ENCODE peak calls at places on chromosomes 2 and 18, in ten cellular contexts. One of them, this sample, is unnamed.

GRCh38 chr18:48751727-48752468 is 198.9 kb downstream of the SMAD7 start:
- DNase-seq in activated T-helper 1 cell treated with Interleukin-2 at 50 U/mL for 16 hours: no peak
- DNase-seq in kidney epithelial cell: no peak
- DNase-seq in left ventricle myocardium inferior: no peak
- DNase-seq in activated CD8-positive, alpha-beta T cell treated with anti-CD3 and anti-CD28 coated beads for 36 hours: no peak
- DNase-seq in activated naive CD4-positive, alpha-beta T cell treated with anti-CD3 and anti-CD28 coated beads, Interleukin-2, amount 10 ng/mL, durations not matched to agents 7 days and 5 days: no peak
- DNase-seq in activated CD4-positive, alpha-beta T cell treated with anti-CD3 and anti-CD28 coated beads, Interleukin-2, amount 10 ng/mL, durations not matched to agents 7 days and 5 days: no peak
- DNase-seq in non-pigmented ciliary epithelial cell: no peak
- DNase-seq in Daoy: peak; percentile 21
- DNase-seq in Ammon's horn: peak; percentile 55
- DNase-seq in this sample: no peak

GRCh38 chr18:46705521-46705920 is 48.5 kb upstream of the LOXHD1 start:
- DNase-seq in activated T-helper 1 cell treated with Interleukin-2 at 50 U/mL for 16 hours: no peak
- DNase-seq in kidney epithelial cell: no peak
- DNase-seq in left ventricle myocardium inferior: no peak
- DNase-seq in activated CD8-positive, alpha-beta T cell treated with anti-CD3 and anti-CD28 coated beads for 36 hours: no peak
- DNase-seq in activated naive CD4-positive, alpha-beta T cell treated with anti-CD3 and anti-CD28 coated beads, Interleukin-2, amount 10 ng/mL, durations not matched to agents 7 days and 5 days: no peak
- DNase-seq in activated CD4-positive, alpha-beta T cell treated with anti-CD3 and anti-CD28 coated beads, Interleukin-2, amount 10 ng/mL, durations not matched to agents 7 days and 5 days: no peak
- DNase-seq in non-pigmented ciliary epithelial cell: no peak
- DNase-seq in Daoy: no peak
- DNase-seq in Ammon's horn: no peak
- DNase-seq in this sample: no peak

GRCh38 chr2:159946326-159946992 is 116.0 kb downstream of the PLA2R1 start:
- DNase-seq in activated T-helper 1 cell treated with Interleukin-2 at 50 U/mL for 16 hours: no peak
- DNase-seq in kidney epithelial cell: no peak
- DNase-seq in left ventricle myocardium inferior: no peak
- DNase-seq in activated CD8-positive, alpha-beta T cell treated with anti-CD3 and anti-CD28 coated beads for 36 hours: no peak
- DNase-seq in activated naive CD4-positive, alpha-beta T cell treated with anti-CD3 and anti-CD28 coated beads, Interleukin-2, amount 10 ng/mL, durations not matched to agents 7 days and 5 days: no peak
- DNase-seq in activated CD4-positive, alpha-beta T cell treated with anti-CD3 and anti-CD28 coated beads, Interleukin-2, amount 10 ng/mL, durations not matched to agents 7 days and 5 days: no peak
- DNase-seq in non-pigmented ciliary epithelial cell: no peak
- DNase-seq in Daoy: no peak
- DNase-seq in Ammon's horn: peak; percentile 25
- DNase-seq in this sample: peak; percentile 63

GRCh38 chr18:23828426-23828825 is 139.2 kb downstream of the LAMA3 start:
- DNase-seq in activated T-helper 1 cell treated with Interleukin-2 at 50 U/mL for 16 hours: peak; percentile 7
- DNase-seq in kidney epithelial cell: peak; percentile 85
- DNase-seq in left ventricle myocardium inferior: no peak
- DNase-seq in activated CD8-positive, alpha-beta T cell treated with anti-CD3 and anti-CD28 coated beads for 36 hours: peak; percentile 64
- DNase-seq in activated naive CD4-positive, alpha-beta T cell treated with anti-CD3 and anti-CD28 coated beads, Interleukin-2, amount 10 ng/mL, durations not matched to agents 7 days and 5 days: peak; percentile 59
- DNase-seq in activated CD4-positive, alpha-beta T cell treated with anti-CD3 and anti-CD28 coated beads, Interleukin-2, amount 10 ng/mL, durations not matched to agents 7 days and 5 days: peak; percentile 77
- DNase-seq in non-pigmented ciliary epithelial cell: peak; percentile 44
- DNase-seq in Daoy: peak; percentile 75
- DNase-seq in Ammon's horn: no peak
- DNase-seq in this sample: no peak

GRCh38 chr2:128668946-128669345 is 350.3 kb upstream of the HS6ST1 start:
- DNase-seq in activated T-helper 1 cell treated with Interleukin-2 at 50 U/mL for 16 hours: no peak
- DNase-seq in kidney epithelial cell: no peak
- DNase-seq in left ventricle myocardium inferior: no peak
- DNase-seq in activated CD8-positive, alpha-beta T cell treated with anti-CD3 and anti-CD28 coated beads for 36 hours: no peak
- DNase-seq in activated naive CD4-positive, alpha-beta T cell treated with anti-CD3 and anti-CD28 coated beads, Interleukin-2, amount 10 ng/mL, durations not matched to agents 7 days and 5 days: no peak
- DNase-seq in activated CD4-positive, alpha-beta T cell treated with anti-CD3 and anti-CD28 coated beads, Interleukin-2, amount 10 ng/mL, durations not matched to agents 7 days and 5 days: no peak
- DNase-seq in non-pigmented ciliary epithelial cell: no peak
- DNase-seq in Daoy: no peak
- DNase-seq in Ammon's horn: no peak
- DNase-seq in this sample: no peak

GRCh38 chr2:188869560-188869959 is 104.6 kb upstream of the COL3A1 start:
- DNase-seq in activated T-helper 1 cell treated with Interleukin-2 at 50 U/mL for 16 hours: no peak
- DNase-seq in kidney epithelial cell: no peak
- DNase-seq in left ventricle myocardium inferior: no peak
- DNase-seq in activated CD8-positive, alpha-beta T cell treated with anti-CD3 and anti-CD28 coated beads for 36 hours: no peak
- DNase-seq in activated naive CD4-positive, alpha-beta T cell treated with anti-CD3 and anti-CD28 coated beads, Interleukin-2, amount 10 ng/mL, durations not matched to agents 7 days and 5 days: no peak
- DNase-seq in activated CD4-positive, alpha-beta T cell treated with anti-CD3 and anti-CD28 coated beads, Interleukin-2, amount 10 ng/mL, durations not matched to agents 7 days and 5 days: no peak
- DNase-seq in non-pigmented ciliary epithelial cell: no peak
- DNase-seq in Daoy: no peak
- DNase-seq in Ammon's horn: no peak
- DNase-seq in this sample: no peak

GRCh38 chr2:228838819-228839218 is 432.3 kb downstream of the PID1 start:
- DNase-seq in activated T-helper 1 cell treated with Interleukin-2 at 50 U/mL for 16 hours: no peak
- DNase-seq in kidney epithelial cell: no peak
- DNase-seq in left ventricle myocardium inferior: no peak
- DNase-seq in activated CD8-positive, alpha-beta T cell treated with anti-CD3 and anti-CD28 coated beads for 36 hours: no peak
- DNase-seq in activated naive CD4-positive, alpha-beta T cell treated with anti-CD3 and anti-CD28 coated beads, Interleukin-2, amount 10 ng/mL, durations not matched to agents 7 days and 5 days: no peak
- DNase-seq in activated CD4-positive, alpha-beta T cell treated with anti-CD3 and anti-CD28 coated beads, Interleukin-2, amount 10 ng/mL, durations not matched to agents 7 days and 5 days: no peak
- DNase-seq in non-pigmented ciliary epithelial cell: no peak
- DNase-seq in Daoy: no peak
- DNase-seq in Ammon's horn: no peak
- DNase-seq in this sample: no peak

GRCh38 chr18:61850756-61851155 is 42.1 kb downstream of the RNF152 start:
- DNase-seq in activated T-helper 1 cell treated with Interleukin-2 at 50 U/mL for 16 hours: no peak
- DNase-seq in kidney epithelial cell: no peak
- DNase-seq in left ventricle myocardium inferior: no peak
- DNase-seq in activated CD8-positive, alpha-beta T cell treated with anti-CD3 and anti-CD28 coated beads for 36 hours: no peak
- DNase-seq in activated naive CD4-positive, alpha-beta T cell treated with anti-CD3 and anti-CD28 coated beads, Interleukin-2, amount 10 ng/mL, durations not matched to agents 7 days and 5 days: no peak
- DNase-seq in activated CD4-positive, alpha-beta T cell treated with anti-CD3 and anti-CD28 coated beads, Interleukin-2, amount 10 ng/mL, durations not matched to agents 7 days and 5 days: no peak
- DNase-seq in non-pigmented ciliary epithelial cell: no peak
- DNase-seq in Daoy: peak; percentile 11
- DNase-seq in Ammon's horn: no peak
- DNase-seq in this sample: no peak

GRCh38 chr2:20065885-20066602 is 14.6 kb upstream of the LAPTM4A start:
- DNase-seq in activated T-helper 1 cell treated with Interleukin-2 at 50 U/mL for 16 hours: no peak
- DNase-seq in kidney epithelial cell: peak; percentile 49
- DNase-seq in left ventricle myocardium inferior: peak; percentile 53
- DNase-seq in activated CD8-positive, alpha-beta T cell treated with anti-CD3 and anti-CD28 coated beads for 36 hours: peak; percentile 39
- DNase-seq in activated naive CD4-positive, alpha-beta T cell treated with anti-CD3 and anti-CD28 coated beads, Interleukin-2, amount 10 ng/mL, durations not matched to agents 7 days and 5 days: no peak
- DNase-seq in activated CD4-positive, alpha-beta T cell treated with anti-CD3 and anti-CD28 coated beads, Interleukin-2, amount 10 ng/mL, durations not matched to agents 7 days and 5 days: no peak
- DNase-seq in non-pigmented ciliary epithelial cell: no peak
- DNase-seq in Daoy: peak; percentile 84
- DNase-seq in Ammon's horn: peak; percentile 37
- DNase-seq in this sample: peak; percentile 88

GRCh38 chr2:69191672-69192071 is 178.7 kb downstream of the ANTXR1 start:
- DNase-seq in activated T-helper 1 cell treated with Interleukin-2 at 50 U/mL for 16 hours: no peak
- DNase-seq in kidney epithelial cell: no peak
- DNase-seq in left ventricle myocardium inferior: no peak
- DNase-seq in activated CD8-positive, alpha-beta T cell treated with anti-CD3 and anti-CD28 coated beads for 36 hours: no peak
- DNase-seq in activated naive CD4-positive, alpha-beta T cell treated with anti-CD3 and anti-CD28 coated beads, Interleukin-2, amount 10 ng/mL, durations not matched to agents 7 days and 5 days: no peak
- DNase-seq in activated CD4-positive, alpha-beta T cell treated with anti-CD3 and anti-CD28 coated beads, Interleukin-2, amount 10 ng/mL, durations not matched to agents 7 days and 5 days: no peak
- DNase-seq in non-pigmented ciliary epithelial cell: no peak
- DNase-seq in Daoy: no peak
- DNase-seq in Ammon's horn: no peak
- DNase-seq in this sample: no peak

GRCh38 chr2:201654611-201655384 is 11.5 kb upstream of the TMEM237 start:
- DNase-seq in activated T-helper 1 cell treated with Interleukin-2 at 50 U/mL for 16 hours: no peak
- DNase-seq in kidney epithelial cell: no peak
- DNase-seq in left ventricle myocardium inferior: no peak
- DNase-seq in activated CD8-positive, alpha-beta T cell treated with anti-CD3 and anti-CD28 coated beads for 36 hours: no peak
- DNase-seq in activated naive CD4-positive, alpha-beta T cell treated with anti-CD3 and anti-CD28 coated beads, Interleukin-2, amount 10 ng/mL, durations not matched to agents 7 days and 5 days: no peak
- DNase-seq in activated CD4-positive, alpha-beta T cell treated with anti-CD3 and anti-CD28 coated beads, Interleukin-2, amount 10 ng/mL, durations not matched to agents 7 days and 5 days: no peak
- DNase-seq in non-pigmented ciliary epithelial cell: peak; percentile 61
- DNase-seq in Daoy: peak; percentile 69
- DNase-seq in Ammon's horn: no peak
- DNase-seq in this sample: no peak

GRCh38 chr2:178404380-178404767 is 46.6 kb downstream of the PRKRA start:
- DNase-seq in activated T-helper 1 cell treated with Interleukin-2 at 50 U/mL for 16 hours: no peak
- DNase-seq in kidney epithelial cell: peak; percentile 53
- DNase-seq in left ventricle myocardium inferior: no peak
- DNase-seq in activated CD8-positive, alpha-beta T cell treated with anti-CD3 and anti-CD28 coated beads for 36 hours: peak; percentile 58
- DNase-seq in activated naive CD4-positive, alpha-beta T cell treated with anti-CD3 and anti-CD28 coated beads, Interleukin-2, amount 10 ng/mL, durations not matched to agents 7 days and 5 days: peak; percentile 28
- DNase-seq in activated CD4-positive, alpha-beta T cell treated with anti-CD3 and anti-CD28 coated beads, Interleukin-2, amount 10 ng/mL, durations not matched to agents 7 days and 5 days: peak; percentile 41
- DNase-seq in non-pigmented ciliary epithelial cell: no peak
- DNase-seq in Daoy: peak; percentile 79
- DNase-seq in Ammon's horn: no peak
- DNase-seq in this sample: no peak

GRCh38 chr2:45337396-45337795 is 273.7 kb downstream of the SRBD1 start:
- DNase-seq in activated T-helper 1 cell treated with Interleukin-2 at 50 U/mL for 16 hours: no peak
- DNase-seq in kidney epithelial cell: no peak
- DNase-seq in left ventricle myocardium inferior: no peak
- DNase-seq in activated CD8-positive, alpha-beta T cell treated with anti-CD3 and anti-CD28 coated beads for 36 hours: no peak
- DNase-seq in activated naive CD4-positive, alpha-beta T cell treated with anti-CD3 and anti-CD28 coated beads, Interleukin-2, amount 10 ng/mL, durations not matched to agents 7 days and 5 days: no peak
- DNase-seq in activated CD4-positive, alpha-beta T cell treated with anti-CD3 and anti-CD28 coated beads, Interleukin-2, amount 10 ng/mL, durations not matched to agents 7 days and 5 days: no peak
- DNase-seq in non-pigmented ciliary epithelial cell: no peak
- DNase-seq in Daoy: no peak
- DNase-seq in Ammon's horn: no peak
- DNase-seq in this sample: no peak

GRCh38 chr2:69848186-69848790 is 18.8 kb downstream of the GMCL1 start:
- DNase-seq in activated T-helper 1 cell treated with Interleukin-2 at 50 U/mL for 16 hours: no peak
- DNase-seq in kidney epithelial cell: no peak
- DNase-seq in left ventricle myocardium inferior: no peak
- DNase-seq in activated CD8-positive, alpha-beta T cell treated with anti-CD3 and anti-CD28 coated beads for 36 hours: no peak
- DNase-seq in activated naive CD4-positive, alpha-beta T cell treated with anti-CD3 and anti-CD28 coated beads, Interleukin-2, amount 10 ng/mL, durations not matched to agents 7 days and 5 days: no peak
- DNase-seq in activated CD4-positive, alpha-beta T cell treated with anti-CD3 and anti-CD28 coated beads, Interleukin-2, amount 10 ng/mL, durations not matched to agents 7 days and 5 days: no peak
- DNase-seq in non-pigmented ciliary epithelial cell: no peak
- DNase-seq in Daoy: no peak
- DNase-seq in Ammon's horn: no peak
- DNase-seq in this sample: no peak

GRCh38 chr2:226151157-226151556 is 648.5 kb downstream of the IRS1 start:
- DNase-seq in activated T-helper 1 cell treated with Interleukin-2 at 50 U/mL for 16 hours: no peak
- DNase-seq in kidney epithelial cell: no peak
- DNase-seq in left ventricle myocardium inferior: no peak
- DNase-seq in activated CD8-positive, alpha-beta T cell treated with anti-CD3 and anti-CD28 coated beads for 36 hours: no peak
- DNase-seq in activated naive CD4-positive, alpha-beta T cell treated with anti-CD3 and anti-CD28 coated beads, Interleukin-2, amount 10 ng/mL, durations not matched to agents 7 days and 5 days: no peak
- DNase-seq in activated CD4-positive, alpha-beta T cell treated with anti-CD3 and anti-CD28 coated beads, Interleukin-2, amount 10 ng/mL, durations not matched to agents 7 days and 5 days: no peak
- DNase-seq in non-pigmented ciliary epithelial cell: no peak
- DNase-seq in Daoy: no peak
- DNase-seq in Ammon's horn: no peak
- DNase-seq in this sample: no peak